ENCODE peak calls at places on chromosomes 3 and 15, in six cellular contexts. T is RWPE2, G is astrocyte, D is adrenal gland, K is cardiac muscle cell, O is IMR-90. C is an unnamed sample.

GRCh38 chr3:114293846-114294245 is at the start of gene TIGIT:
- DNase-seq in T (no peak), G (no peak), D (no peak), K (no peak), O (no peak), C (no peak)

GRCh38 chr15:82540055-82540983 is at the start of gene RPS17:
- DNase-seq in T (peak; percentile 97), G (peak; percentile 85), D (peak; percentile 97), K (peak; percentile 98), O (peak; percentile 93), C (peak; percentile 96)

GRCh38 chr3:138935864-138936762 is 10.8 kb downstream of the FOXL2 start:
- DNase-seq in T (no peak), G (peak; percentile 8), D (peak; percentile 86), K (peak; percentile 69), O (peak; percentile 29), C (peak; percentile 73)

GRCh38 chr15:68634122-68634482 is 55.3 kb downstream of the CORO2B start:
- DNase-seq in T (no peak), G (no peak), D (no peak), K (no peak), O (no peak), C (no peak)

GRCh38 chr3:189401196-189401595 is 229.4 kb downstream of the TPRG1 start:
- DNase-seq in T (no peak), G (no peak), D (no peak), K (no peak), O (no peak), C (no peak)

GRCh38 chr3:97720417-97720816 is 44.1 kb upstream of the ARL6 start:
- DNase-seq in T (no peak), G (no peak), D (no peak), K (no peak), O (no peak), C (peak; percentile 15)

GRCh38 chr3:38003817-38004414 is 13.3 kb downstream of the VILL start:
- DNase-seq in T (no peak), G (no peak), D (no peak), K (no peak), O (no peak), C (no peak)

GRCh38 chr3:19739504-19739903 is 194.5 kb downstream of the EFHB start:
- DNase-seq in T (no peak), G (no peak), D (no peak), K (no peak), O (no peak), C (no peak)

GRCh38 chr3:183581496-183582155 is 26.1 kb upstream of the KLHL6 start:
- DNase-seq in T (no peak), G (no peak), D (no peak), K (no peak), O (no peak), C (no peak)

GRCh38 chr3:106823706-106824105 is 553.5 kb upstream of the CCDC54 start:
- DNase-seq in T (no peak), G (no peak), D (no peak), K (no peak), O (no peak), C (no peak)

GRCh38 chr3:57949779-57950618 is 58.2 kb upstream of the FLNB start:
- DNase-seq in T (no peak), G (no peak), D (peak; percentile 46), K (no peak), O (no peak), C (no peak)

GRCh38 chr15:74242296-74242929 is 6.3 kb downstream of the CCDC33 start:
- DNase-seq in T (no peak), G (peak; percentile 31), D (peak; percentile 82), K (peak; percentile 38), O (peak; percentile 17), C (peak; percentile 57)

GRCh38 chr15:60520041-60520824 is 41.3 kb upstream of the ICE2 start:
- DNase-seq in T (no peak), G (peak; percentile 30), D (no peak), K (no peak), O (peak; percentile 61), C (no peak)

GRCh38 chr15:94769089-94769488 is 537.7 kb downstream of the MCTP2 start:
- DNase-seq in T (no peak), G (no peak), D (no peak), K (no peak), O (no peak), C (no peak)

GRCh38 chr3:70096376-70097055 is 97.0 kb downstream of the SAMMSON start:
- DNase-seq in T (no peak), G (no peak), D (no peak), K (no peak), O (no peak), C (no peak)

GRCh38 chr3:65318231-65318630 is 630.4 kb upstream of the ADAMTS9 start:
- DNase-seq in T (no peak), G (no peak), D (no peak), K (no peak), O (no peak), C (no peak)

GRCh38 chr3:58092516-58092915 is 84.3 kb downstream of the FLNB start:
- DNase-seq in T (no peak), G (no peak), D (no peak), K (peak; percentile 37), O (peak; percentile 21), C (no peak)

GRCh38 chr3:103991461-103992115 is 1375.1 kb upstream of the ALCAM start:
- DNase-seq in T (no peak), G (peak; percentile 2), D (no peak), K (no peak), O (no peak), C (no peak)

GRCh38 chr3:186549497-186549896 is 5.3 kb upstream of the CRYGS start:
- DNase-seq in T (no peak), G (no peak), D (no peak), K (no peak), O (no peak), C (no peak)

GRCh38 chr3:87057474-87057873 is 66.5 kb upstream of the VGLL3 start:
- DNase-seq in T (no peak), G (no peak), D (no peak), K (no peak), O (no peak), C (no peak)

GRCh38 chr3:144585408-144585807 is 613.8 kb downstream of the DIPK2A start:
- DNase-seq in T (no peak), G (no peak), D (no peak), K (no peak), O (no peak), C (no peak)
- TF ChIP-seq CTCF in T (no peak), G (no peak), D (no peak), K (no peak), O (no peak), C (no peak)

DNA sequence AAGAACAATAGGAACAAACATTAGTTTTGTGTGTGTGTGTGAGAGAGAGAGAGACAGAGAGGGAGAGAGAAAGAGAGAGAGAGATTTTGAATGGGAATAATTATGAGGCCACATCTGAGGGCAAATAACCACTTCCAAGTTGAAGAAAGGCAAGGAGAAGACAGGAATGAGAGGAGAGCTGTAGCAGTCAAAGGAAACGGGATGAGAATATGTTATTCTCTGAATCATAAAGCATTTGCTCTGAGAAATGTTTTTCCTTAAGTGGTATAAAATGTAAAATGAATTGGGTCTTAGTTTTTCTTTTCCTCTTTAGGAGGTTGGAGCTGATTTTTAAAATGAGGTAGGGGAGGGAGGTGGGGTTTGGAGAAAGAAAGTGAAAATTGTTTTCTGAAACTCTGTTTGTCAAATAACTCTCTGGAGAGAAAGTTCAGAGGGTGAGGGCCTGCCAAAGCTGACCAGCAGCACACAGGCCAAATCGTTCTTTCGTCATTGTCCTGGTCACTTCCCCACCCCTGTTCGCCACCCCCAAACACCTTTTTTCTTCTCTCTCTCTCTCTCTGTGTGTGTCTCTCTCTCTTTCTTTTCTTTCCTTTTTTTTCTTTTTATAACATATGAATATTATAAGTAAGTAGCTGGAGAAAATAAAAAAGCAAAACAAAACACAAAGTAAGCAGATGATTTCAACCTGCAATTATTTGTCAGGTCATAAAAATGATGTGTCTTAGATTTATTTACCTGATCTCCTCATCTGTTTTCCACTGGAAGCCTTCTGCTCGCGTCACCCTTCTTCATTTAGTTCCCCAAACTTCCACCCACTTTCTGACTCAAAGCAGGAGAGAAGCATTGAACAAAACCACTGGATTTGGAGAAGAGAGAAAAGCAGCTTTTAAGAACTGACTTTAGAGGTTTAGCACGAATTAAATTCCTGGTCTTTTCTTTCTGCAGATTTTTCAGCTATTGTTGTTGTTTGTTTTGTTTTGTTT is 110.6 kb downstream of the LPP start:
- DNase-seq in T (no peak), G (peak; percentile 69), D (no peak), K (peak; percentile 44), O (peak; percentile 73), C (no peak)
- H3K4me1 ChIP-seq in T (peaks cover 68% of the 10 kb centered on the region), G (peaks cover 79% of the 10 kb centered on the region), D (peaks cover 6% of the 10 kb centered on the region), K (peaks cover 50% of the 10 kb centered on the region), O (peaks cover 43% of the 10 kb centered on the region), C (no peaks in the 10 kb centered on the region)

GRCh38 chr15:41495736-41496599 is 2.3 kb downstream of the ITPKA start:
- DNase-seq in T (no peak), G (no peak), D (no peak), K (no peak), O (no peak), C (no peak)

GRCh38 chr15:41494922-41495735 is 1.5 kb downstream of the ITPKA start:
- DNase-seq in T (no peak), G (no peak), D (no peak), K (no peak), O (no peak), C (no peak)

GRCh38 chr15:41493902-41494189 is 172 bp downstream of the ITPKA start:
- DNase-seq in T (no peak), G (no peak), D (no peak), K (no peak), O (no peak), C (no peak)

GRCh38 chr15:41493205-41493901 is at the start of gene ITPKA:
- DNase-seq in T (peak; percentile 90), G (peak; percentile 42), D (peak; percentile 87), K (peak; percentile 74), O (peak; percentile 78), C (peak; percentile 84)

DNA sequence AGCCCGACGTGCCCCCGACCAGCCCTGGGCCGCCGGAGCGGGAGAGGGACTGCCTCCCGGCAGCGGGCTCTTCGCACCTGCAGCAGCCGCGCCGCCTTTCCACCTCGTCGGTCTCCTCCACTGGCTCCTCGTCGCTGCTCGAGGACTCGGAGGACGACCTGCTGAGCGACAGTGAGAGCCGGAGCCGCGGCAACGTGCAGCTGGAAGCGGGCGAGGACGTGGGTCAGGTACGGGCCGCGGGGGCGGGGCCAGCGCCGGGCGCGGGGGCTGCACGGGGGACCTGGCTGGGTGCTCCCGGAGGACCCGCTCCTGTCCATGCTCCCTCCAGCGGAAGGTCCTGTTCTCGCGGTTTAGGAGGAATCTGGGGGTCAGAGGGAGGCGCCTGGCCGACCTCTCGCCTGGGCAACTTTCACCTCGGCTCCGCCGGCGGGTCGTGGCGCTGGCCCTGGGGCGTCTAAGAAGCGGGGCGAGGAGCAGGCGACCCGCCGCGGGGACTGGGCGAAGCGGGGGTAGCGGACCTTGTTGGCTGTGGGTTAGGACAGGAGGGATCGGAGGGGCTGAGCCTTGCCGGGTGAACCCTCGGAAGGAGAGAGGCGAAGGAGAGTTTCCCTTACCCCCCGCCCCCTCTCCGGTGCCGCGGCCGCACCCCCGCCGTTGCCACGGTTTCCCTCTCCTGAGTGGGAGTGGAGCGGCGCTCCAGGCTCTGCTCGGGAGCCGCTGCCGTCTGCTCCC is 682 bp downstream of the ITPKA start:
- DNase-seq in T (no peak), G (no peak), D (peak; percentile 39), K (no peak), O (no peak), C (peak; percentile 51)
- H3K4me3 ChIP-seq in T (peak overlapping the region; percentile 49), G (peak overlapping the region; percentile 62), D (peak overlapping the region; percentile 27), K (peak overlapping the region; percentile 47), O (peak overlapping the region; percentile 51), C (peak overlapping the region; percentile 38)

DNA sequence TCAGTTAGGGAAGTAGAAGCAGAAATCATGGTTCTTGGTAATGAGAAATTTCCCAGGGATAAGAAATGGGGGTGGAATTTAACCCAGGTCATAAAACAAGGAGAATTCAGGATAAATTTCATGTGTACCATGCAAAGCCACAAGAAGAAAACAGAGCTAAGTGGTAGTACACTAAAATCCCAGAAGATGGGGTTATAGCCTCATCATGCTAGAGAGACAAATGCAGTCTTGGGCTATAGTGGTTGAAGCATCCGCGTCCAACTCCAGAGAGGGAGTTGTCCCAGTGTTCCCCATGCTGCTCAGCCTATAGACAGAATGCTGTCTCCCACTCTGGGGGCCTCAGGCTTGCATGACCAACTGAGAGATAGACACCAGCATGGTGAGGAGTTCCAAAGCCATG is 36.2 kb upstream of the CLRN1 start:
- DNase-seq in T (no peak), G (peak; percentile 40), D (no peak), K (peak; percentile 79), O (peak; percentile 66), C (peak; percentile 18)
- TF ChIP-seq CTCF in T (peak; percentile 33), G (peak; percentile 56), D (peak; percentile 44), K (peak; percentile 64), O (peak; percentile 65), C (peak; percentile 44)